ENCODE peak calls at places on chromosome 19, in five cellular contexts. V is K562, K is GM12878, N is HepG2, W is H1. R is an unnamed sample.

GRCh38 chr19:19372656-19373416 is 32.6 kb upstream of the GATAD2A start:
- DNase-seq in K (no peak), N (peak; percentile 90), W (no peak), V (peak; percentile 90), R (peak; percentile 65)

GRCh38 chr19:7482584-7483439 is 6.0 kb downstream of the PEX11G start:
- DNase-seq in K (no peak), V (peak; percentile 74), W (peak; percentile 88), N (no peak), R (peak; percentile 97)

GRCh38 chr19:23925285-23925684 is 10.6 kb downstream of the ZNF726 start:
- DNase-seq in N (no peak), V (no peak), K (no peak), W (no peak), R (no peak)

GRCh38 chr19:15962319-15962718 is 13.5 kb downstream of the OR10H4 start:
- DNase-seq in K (no peak), N (no peak), V (peak; percentile 36), W (no peak), R (no peak)

GRCh38 chr19:16542894-16543498 is 759 bp upstream of the CHERP start:
- DNase-seq in V (peak; percentile 64), K (no peak), W (no peak), N (no peak), R (no peak)

GRCh38 chr19:55585658-55586339 is 5.2 kb upstream of the ZNF579 start:
- DNase-seq in W (peak; percentile 92), N (peak; percentile 76), K (no peak), V (no peak), R (peak; percentile 90)

GRCh38 chr19:35417713-35418534 is 30.1 kb upstream of the FFAR2 start:
- DNase-seq in K (peak; percentile 88), V (no peak), N (no peak), W (no peak), R (no peak)

GRCh38 chr19:3125900-3126524 is 9.8 kb upstream of the GNA15 start:
- DNase-seq in V (peak; percentile 78), W (peak; percentile 87), K (no peak), N (peak; percentile 43), R (peak; percentile 88)

GRCh38 chr19:8569066-8569761 is 8.0 kb downstream of the MYO1F start:
- DNase-seq in K (peak; percentile 63), V (peak; percentile 83), N (no peak), W (no peak), R (no peak)

GRCh38 chr19:58516246-58516836 is 3.3 kb downstream of the ZBTB45 start:
- DNase-seq in N (no peak), K (no peak), V (no peak), W (no peak), R (no peak)

GRCh38 chr19:17777840-17778620 is 16.9 kb upstream of the B3GNT3 start:
- DNase-seq in N (peak; percentile 40), W (peak; percentile 98), K (no peak), V (peak; percentile 93), R (peak; percentile 97)

GRCh38 chr19:45882652-45883585 is 3.0 kb downstream of the IRF2BP1 start:
- DNase-seq in N (peak; percentile 93), V (peak; percentile 95), K (peak; percentile 70), W (peak; percentile 98), R (peak; percentile 96)

GRCh38 chr19:2087621-2088100 is 8.5 kb downstream of the MOB3A start:
- DNase-seq in N (no peak), W (no peak), K (peak; percentile 83), V (no peak), R (no peak)

GRCh38 chr19:54460230-54461005 is 3.2 kb downstream of the LENG9 start:
- DNase-seq in K (no peak), N (no peak), W (no peak), V (no peak), R (no peak)

GRCh38 chr19:52307275-52307674 is 10.3 kb downstream of the ZNF480 start:
- DNase-seq in W (peak; percentile 53), V (peak; percentile 47), K (no peak), N (no peak), R (peak; percentile 58)

GRCh38 chr19:45814166-45814780 is 835 bp downstream of the RSPH6A start:
- DNase-seq in N (no peak), V (no peak), K (no peak), W (no peak), R (no peak)

GRCh38 chr19:2483084-2483483 is 7.2 kb downstream of the GADD45B start:
- DNase-seq in K (no peak), V (no peak), W (no peak), N (no peak), R (no peak)

GRCh38 chr19:18141031-18141430 is 11.9 kb upstream of the PIK3R2 start:
- DNase-seq in W (no peak), K (no peak), N (no peak), V (no peak), R (no peak)

GRCh38 chr19:24073807-24074206 is 13.2 kb upstream of the ZNF254 start:
- DNase-seq in W (no peak), K (no peak), V (no peak), N (no peak), R (no peak)

GRCh38 chr19:18594096-18594823 is 5.7 kb downstream of the REX1BD start:
- DNase-seq in K (no peak), V (peak; percentile 85), W (peak; percentile 90), N (no peak), R (peak; percentile 91)

GRCh38 chr19:34313188-34313587 is 51.8 kb upstream of the GPI start:
- DNase-seq in N (no peak), W (no peak), V (no peak), K (no peak), R (no peak)

GRCh38 chr19:40936755-40937154 is 54.3 kb upstream of the CYP2B6 start:
- DNase-seq in W (no peak), K (no peak), V (no peak), N (no peak), R (no peak)

GRCh38 chr19:46350029-46350757 is 3.3 kb downstream of the PPP5C start:
- DNase-seq in V (peak; percentile 23), N (no peak), W (no peak), K (no peak), R (no peak)

GRCh38 chr19:7507884-7508283 is 8.0 kb upstream of the ZNF358 start:
- DNase-seq in W (peak; percentile 96), K (no peak), V (peak; percentile 97), N (peak; percentile 26), R (peak; percentile 98)

DNA sequence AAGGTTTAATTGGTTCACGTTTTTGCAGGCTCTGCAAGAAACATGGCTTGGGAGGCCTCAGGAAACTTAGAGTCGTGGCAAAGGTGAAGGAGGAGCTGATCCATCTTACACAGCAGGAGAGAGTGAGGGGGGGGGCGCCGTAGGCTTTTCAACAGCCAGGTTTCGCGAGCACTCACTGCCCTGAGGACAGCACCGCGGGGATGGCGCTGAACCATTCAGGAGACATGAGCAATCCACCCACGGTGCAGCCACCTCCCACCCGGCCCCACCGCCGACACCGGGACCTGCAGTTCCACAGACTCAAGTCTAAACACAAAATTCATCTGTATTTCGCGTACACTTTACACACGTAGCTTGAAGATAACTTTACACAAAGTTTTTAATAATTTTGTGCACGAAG is 73.6 kb downstream of the KDM4B start:
- DNase-seq in V (no peak), K (no peak), W (no peak), N (no peak), R (no peak)
- H3K4me2 ChIP-seq in V (no peak overlapping the region), K (no peak overlapping the region), W (no peak overlapping the region), N (no peak overlapping the region), R (no peak overlapping the region)

DNA sequence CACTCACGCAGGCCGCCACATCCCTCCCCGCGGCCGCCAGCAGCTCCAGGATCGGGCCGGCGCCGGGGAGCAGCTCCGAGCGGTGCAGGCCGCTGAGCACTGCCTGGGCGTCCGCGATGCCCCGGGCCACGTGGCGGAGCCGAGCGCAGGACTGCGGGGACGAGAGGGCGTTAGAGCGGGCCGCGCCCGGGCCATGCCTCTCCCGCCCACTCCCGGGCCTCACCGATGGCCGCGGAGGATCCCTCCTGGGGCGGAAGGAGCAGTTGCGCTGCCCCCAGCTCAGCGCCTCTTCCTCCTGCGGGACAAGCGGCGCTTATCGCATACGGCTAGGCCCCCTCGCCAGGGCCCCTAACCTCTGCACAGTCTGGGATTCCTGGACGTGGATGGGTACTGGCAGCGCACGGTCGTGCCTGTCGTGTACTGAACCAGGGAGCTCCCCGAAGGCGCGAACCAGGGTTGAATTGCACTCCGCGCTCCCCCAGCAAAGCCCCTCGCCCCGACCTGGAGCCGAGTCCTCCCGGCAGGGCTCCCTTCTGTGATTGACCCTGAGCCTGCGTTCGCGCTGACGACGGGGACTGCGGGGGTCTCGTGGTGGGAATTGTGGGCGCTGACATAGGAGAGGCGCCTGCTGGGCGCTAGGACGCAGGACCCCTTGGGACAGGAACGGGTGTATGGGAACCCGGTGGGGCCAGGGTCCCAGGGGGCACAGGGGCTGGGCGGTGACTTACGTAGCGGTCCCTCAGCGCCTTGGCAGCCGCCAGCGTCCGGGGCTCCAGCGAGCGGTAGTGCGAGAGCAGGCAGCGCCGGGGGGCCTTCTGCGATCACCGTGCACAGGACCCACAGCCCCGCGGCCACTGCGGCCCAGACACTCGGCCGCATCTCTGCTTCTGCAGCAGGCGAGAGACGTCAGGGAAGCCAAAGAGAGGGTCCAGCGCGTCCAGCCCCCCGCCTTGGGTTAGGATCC is 673 bp downstream of the IFNL4 start:
- DNase-seq in N (no peak), V (no peak), K (no peak), W (peak; percentile 69), R (peak; percentile 60)
- TF ChIP-seq EZH2 in N (no peak), V (no peak), K (no peak), W (peak; percentile 96), R (peak; percentile 82)

DNA sequence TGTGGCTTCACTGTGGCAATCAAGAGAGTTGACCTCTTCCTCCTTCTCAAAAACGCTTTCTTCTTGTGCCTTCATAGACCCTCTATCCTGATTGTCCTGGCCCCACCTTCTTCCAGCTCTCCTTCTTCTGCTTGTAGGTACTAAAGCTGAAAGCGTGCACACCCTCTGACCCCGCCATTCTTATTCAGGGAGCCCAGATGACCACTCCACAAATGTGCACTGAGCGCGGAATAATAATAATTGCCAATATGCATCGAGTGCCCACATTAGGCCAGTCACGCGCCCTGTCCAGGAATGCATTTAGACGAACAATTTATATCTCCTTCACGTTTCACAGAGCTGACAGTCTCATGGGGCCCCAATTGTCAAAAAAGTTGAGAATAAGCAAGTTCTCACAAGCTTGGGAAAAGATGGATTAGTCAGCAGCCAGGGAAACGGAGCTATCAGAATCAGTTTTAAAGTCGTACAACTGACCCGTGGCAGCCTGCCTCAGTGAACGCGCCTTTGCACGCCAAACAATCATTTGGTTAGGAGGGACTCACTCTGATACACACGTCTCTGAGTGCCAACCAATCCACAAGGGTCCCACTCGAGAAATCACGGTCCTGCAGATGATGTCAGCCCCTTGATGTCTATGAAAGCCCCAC is 36.7 kb upstream of the PEG3 start:
- DNase-seq in N (no peak), W (no peak), K (no peak), V (no peak), R (no peak)
- TF ChIP-seq CREB1 in N (no peak), W (no peak), K (no peak), V (no peak), R (no peak)

GRCh38 chr19:4390862-4391693 is 9.3 kb downstream of the SH3GL1 start:
- DNase-seq in K (no peak), N (peak; percentile 91), W (no peak), V (no peak), R (no peak)
- H3K4me2 ChIP-seq in K (no peak overlapping the region), N (peak overlapping the region; percentile 87), W (peak overlapping the region; percentile 61), V (no peak overlapping the region), R (peak overlapping the region; percentile 75)

R was measured in GM23338.